ENCODE peak calls at places on chromosomes 3 and 15, in eight cellular contexts. G is AG04450, Z is GM12878, L is dorsolateral prefrontal cortex, I is lower lobe of right lung, X is lung, O is coronary artery, R is thoracic aorta. M is an unnamed sample.

GRCh38 chr3:149277338-149277813 is 55.7 kb upstream of the CP start:
- DNase-seq in G (peak), O (no peak), L (no peak), I (no peak), Z (peak), X (no peak), R (no peak), M (peak)

GRCh38 chr15:101463265-101463664 is 26.2 kb downstream of the PCSK6 start:
- DNase-seq in L (no peak), Z (no peak), R (no peak), I (no peak), X (no peak), G (no peak), O (peak), M (no peak)

GRCh38 chr3:120460217-120460616 is 9.4 kb upstream of the FSTL1 start:
- DNase-seq in X (no peak), L (no peak), R (no peak), Z (no peak), I (no peak), G (no peak), O (no peak), M (no peak)

GRCh38 chr15:23648920-23649515 is 1.4 kb upstream of the MAGEL2 start:
- DNase-seq in X (no peak), G (no peak), R (no peak), Z (no peak), O (no peak), L (no peak), I (peak), M (no peak)

GRCh38 chr3:126355251-126355650 is 2.0 kb downstream of the KLF15 start:
- DNase-seq in Z (no peak), I (peak), R (no peak), L (no peak), O (no peak), X (no peak), G (no peak), M (no peak)

GRCh38 chr3:148882288-148882687 is 17.2 kb downstream of the CPA3 start:
- DNase-seq in L (no peak), R (no peak), O (no peak), G (no peak), I (no peak), Z (no peak), X (no peak), M (no peak)

GRCh38 chr3:8610961-8611360 is 33.6 kb downstream of the SSUH2 start:
- DNase-seq in G (no peak), O (peak), R (no peak), L (no peak), Z (no peak), I (no peak), X (no peak), M (no peak)

GRCh38 chr3:63295356-63295755 is 17.2 kb downstream of the SYNPR start:
- DNase-seq in O (no peak), Z (no peak), R (no peak), G (no peak), L (no peak), X (no peak), I (no peak), M (no peak)

GRCh38 chr3:111547645-111548044 is 5.6 kb downstream of the CD96 start:
- DNase-seq in X (no peak), Z (peak), R (no peak), I (no peak), G (no peak), O (no peak), L (no peak), M (no peak)

GRCh38 chr3:16665282-16665741 is 60.1 kb upstream of the DAZL start:
- DNase-seq in G (no peak), Z (no peak), O (no peak), I (no peak), X (no peak), L (no peak), R (no peak), M (no peak)

GRCh38 chr15:96992817-96993216 is 662.3 kb downstream of the NR2F2 start:
- DNase-seq in X (no peak), I (no peak), Z (no peak), O (no peak), G (no peak), L (no peak), R (no peak), M (no peak)

GRCh38 chr3:31343075-31343474 is 189.7 kb upstream of the STT3B start:
- DNase-seq in Z (no peak), L (no peak), X (no peak), G (no peak), O (no peak), R (no peak), I (no peak), M (no peak)

GRCh38 chr15:26711445-26711844 is 61.4 kb downstream of the GABRB3 start:
- DNase-seq in X (no peak), O (no peak), L (no peak), R (no peak), I (no peak), G (no peak), Z (no peak), M (no peak)

GRCh38 chr15:74529911-74530310 is 11.1 kb upstream of the ARID3B start:
- DNase-seq in G (peak), Z (no peak), X (no peak), R (no peak), I (no peak), O (no peak), L (no peak), M (no peak)

GRCh38 chr15:67915374-67916050 is 75.7 kb upstream of the RNU6-1 start:
- DNase-seq in Z (no peak), X (peak), G (no peak), R (peak), L (peak), I (peak), O (peak), M (no peak)

GRCh38 chr15:91224750-91225380 is 124.8 kb downstream of the SV2B start:
- DNase-seq in R (no peak), I (no peak), G (no peak), L (no peak), Z (peak), O (no peak), X (no peak), M (no peak)

GRCh38 chr3:13046569-13047279 is 26.5 kb downstream of the IQSEC1 start:
- DNase-seq in L (no peak), G (no peak), I (peak), X (no peak), Z (no peak), O (no peak), R (no peak), M (no peak)

GRCh38 chr3:160686955-160687535 is 10.1 kb downstream of the ARL14 start:
- DNase-seq in R (no peak), O (no peak), Z (no peak), I (no peak), X (no peak), G (no peak), L (no peak), M (no peak)

GRCh38 chr15:70259030-70259424 is 161.3 kb upstream of the TLE3 start:
- DNase-seq in O (no peak), G (peak), X (peak), R (no peak), L (peak), I (peak), Z (no peak), M (no peak)

GRCh38 chr3:108602935-108603294 is 13.4 kb downstream of the DZIP3 start:
- DNase-seq in L (no peak), R (no peak), G (no peak), I (no peak), O (no peak), X (no peak), Z (no peak), M (no peak)

GRCh38 chr3:138845071-138845685 is 10.4 kb upstream of the PIK3CB start:
- DNase-seq in L (no peak), R (no peak), Z (no peak), O (no peak), I (no peak), G (no peak), X (no peak), M (no peak)

GRCh38 chr15:51917493-51917892 is 54.1 kb downstream of the LEO1 start:
- DNase-seq in G (no peak), O (no peak), L (no peak), I (peak), Z (no peak), R (no peak), X (peak), M (peak)

GRCh38 chr3:100703865-100704264 is 5.4 kb upstream of the TFG start:
- DNase-seq in R (no peak), L (no peak), I (no peak), X (no peak), O (no peak), G (no peak), Z (no peak), M (no peak)

GRCh38 chr15:96330450-96331140 is at the start of gene NR2F2:
- DNase-seq in O (peak), L (peak), I (peak), X (peak), G (peak), R (peak), Z (peak), M (peak)

GRCh38 chr3:54307616-54308180 is 185.3 kb downstream of the CACNA2D3 start:
- DNase-seq in G (no peak), L (no peak), O (no peak), I (no peak), X (no peak), R (no peak), Z (no peak), M (no peak)

GRCh38 chr15:93246266-93247242 is 157.5 kb upstream of the RGMA start:
- DNase-seq in R (no peak), O (no peak), Z (no peak), X (no peak), L (no peak), I (no peak), G (no peak), M (no peak)

GRCh38 chr15:88029696-88030095 is 226.8 kb downstream of the NTRK3 start:
- DNase-seq in X (no peak), G (no peak), Z (no peak), L (no peak), O (no peak), R (no peak), I (no peak), M (no peak)

GRCh38 chr15:91153954-91154353 is 53.9 kb downstream of the SV2B start:
- DNase-seq in I (no peak), L (no peak), X (no peak), Z (no peak), O (no peak), R (no peak), G (no peak), M (no peak)

GRCh38 chr3:173403376-173403775 is 5.8 kb downstream of the NLGN1 start:
- DNase-seq in I (no peak), O (no peak), X (no peak), L (no peak), R (no peak), Z (no peak), G (no peak), M (no peak)

GRCh38 chr15:92914103-92914499 is 14.0 kb downstream of the CHD2 start:
- DNase-seq in I (no peak), O (no peak), G (no peak), Z (no peak), X (no peak), R (no peak), L (no peak), M (no peak)

GRCh38 chr3:138492980-138493675 is 58.7 kb downstream of the ESYT3 start:
- DNase-seq in X (no peak), G (no peak), L (no peak), O (no peak), R (no peak), I (no peak), Z (no peak), M (no peak)

DNA sequence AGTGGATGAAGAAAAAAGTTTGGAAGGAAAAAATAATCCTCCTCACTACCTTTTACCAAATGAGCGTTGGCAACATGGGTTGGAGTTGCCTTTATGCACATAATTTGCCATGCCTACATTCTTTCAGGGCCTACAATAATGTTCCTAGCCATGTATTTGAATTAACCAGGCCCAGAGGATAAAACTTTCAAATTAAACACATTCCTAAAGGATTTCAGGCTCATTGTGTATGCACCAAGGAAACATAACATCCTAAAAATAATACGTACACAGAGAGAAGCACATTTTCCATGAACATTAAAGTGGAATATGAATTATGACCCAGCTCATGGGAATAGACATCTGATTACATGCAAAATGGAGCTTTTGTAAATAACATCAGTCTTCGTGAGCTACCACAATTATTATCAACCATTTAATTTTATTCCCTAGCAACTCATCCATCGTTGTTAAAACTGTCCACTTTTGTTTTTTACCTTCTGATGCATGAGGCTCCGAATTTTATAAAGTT is 203.3 kb downstream of the RORA start:
- DNase-seq in R (no peak), X (no peak), G (no peak), I (no peak), O (no peak), L (no peak), Z (no peak), M (no peak)
- H3K27ac ChIP-seq in R (no peak), X (no peak), G (no peak), I (no peak), O (no peak), L (no peak), Z (no peak), M (no peak)

GRCh38 chr3:40997711-40998519 is 201.4 kb upstream of the CTNNB1 start:
- DNase-seq in R (no peak), I (no peak), G (no peak), Z (no peak), L (no peak), X (no peak), O (no peak), M (no peak)
- H3K27ac ChIP-seq in R (no peak), I (no peak), G (no peak), Z (no peak), L (no peak), X (no peak), O (no peak), M (no peak)

GRCh38 chr3:133854971-133855370 is 40.7 kb downstream of the RAB6B start:
- DNase-seq in I (no peak), Z (no peak), R (no peak), G (no peak), X (no peak), O (no peak), L (peak), M (no peak)
- H3K27ac ChIP-seq in I (no peak), Z (no peak), R (no peak), G (no peak), X (no peak), O (no peak), L (no peak), M (no peak)

GRCh38 chr3:58784425-58784824 is 117.9 kb upstream of the FAM3D start:
- DNase-seq in G (no peak), L (no peak), R (no peak), Z (no peak), I (no peak), O (no peak), X (no peak), M (no peak)
- H3K27ac ChIP-seq in G (no peak), L (no peak), R (no peak), Z (no peak), I (no peak), O (no peak), X (no peak), M (no peak)

DNA sequence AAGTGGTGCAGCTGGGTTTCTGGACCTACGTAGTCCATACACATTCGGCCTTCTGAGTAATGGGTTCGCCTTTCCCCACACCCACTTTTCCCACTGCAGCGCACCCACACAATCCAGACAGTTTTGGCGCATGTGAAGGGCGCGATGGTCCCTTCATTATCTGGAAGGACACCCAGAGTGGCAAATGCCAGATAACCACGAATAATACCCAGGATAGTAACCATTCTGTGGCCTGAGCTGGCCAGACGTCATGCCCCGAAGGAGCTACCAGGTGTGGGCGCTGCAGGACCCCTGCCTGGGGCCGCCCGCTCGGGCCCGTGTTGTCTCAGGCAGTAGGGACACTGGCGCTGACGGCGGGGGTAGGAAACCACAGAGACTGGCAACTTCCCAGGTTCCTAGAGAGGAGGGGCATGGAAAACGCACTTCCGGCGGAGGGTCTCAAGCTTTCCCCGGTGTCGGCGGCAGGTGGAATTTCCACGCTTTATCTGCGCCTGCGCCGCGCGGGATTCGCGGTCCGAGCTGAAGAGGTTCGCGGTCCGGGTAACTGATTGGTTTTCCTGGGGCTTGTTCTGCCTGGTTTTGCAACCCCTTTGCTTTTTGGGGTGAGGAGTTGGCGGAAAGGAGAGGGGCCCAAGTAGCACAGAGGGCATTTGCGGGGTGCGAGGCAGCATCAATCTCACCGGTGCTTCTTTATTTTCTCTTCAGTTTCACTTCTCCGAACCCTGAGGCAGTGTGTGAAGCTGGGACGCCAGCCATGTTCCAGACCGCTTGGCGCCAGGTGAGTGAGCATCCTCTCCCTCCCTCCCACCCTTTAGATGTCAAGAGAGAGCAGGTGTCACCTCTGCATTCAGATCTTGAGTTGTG is at the start of gene ZNF620:
- DNase-seq in X (peak), R (peak), I (peak), O (peak), G (no peak), L (peak), Z (no peak), M (no peak)
- H3K27ac ChIP-seq in X (peak), R (peak), I (peak), O (peak), G (peak), L (peak), Z (peak), M (peak)

DNA sequence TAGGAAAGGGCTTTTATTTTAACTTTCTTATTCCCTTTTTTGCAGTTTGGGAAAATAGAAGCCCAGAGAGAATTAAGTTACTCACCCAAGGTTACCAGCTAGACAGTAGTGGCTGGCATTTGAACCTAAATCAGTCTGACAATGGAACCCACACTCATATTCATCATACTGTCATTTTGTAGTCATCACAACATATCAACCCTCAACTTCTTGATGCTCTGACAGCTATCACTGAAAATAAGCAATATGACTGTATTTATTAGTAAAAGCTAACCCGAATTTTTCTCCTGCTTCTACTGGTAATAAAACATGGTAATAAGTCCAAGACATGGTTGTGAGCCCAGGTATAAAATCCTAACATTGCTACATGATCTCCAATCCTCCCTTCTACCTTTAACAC is 585.8 kb upstream of the UBE2E2 start:
- DNase-seq in O (no peak), G (no peak), Z (no peak), L (no peak), X (no peak), R (no peak), I (no peak), M (no peak)
- H3K27ac ChIP-seq in O (no peak), G (no peak), Z (no peak), L (no peak), X (no peak), R (no peak), I (no peak), M (no peak)

GRCh38 chr3:24177201-24177600 is 232.1 kb downstream of the NR1D2 start:
- DNase-seq in I (no peak), L (no peak), G (no peak), Z (no peak), R (no peak), O (no peak), X (no peak), M (no peak)
- H3K27ac ChIP-seq in I (no peak), L (no peak), G (no peak), Z (no peak), R (peak), O (peak), X (no peak), M (no peak)

GRCh38 chr3:154120903-154121235 is 321 bp upstream of the ARHGEF26 start:
- DNase-seq in X (no peak), G (no peak), L (no peak), Z (no peak), I (no peak), O (no peak), R (no peak), M (no peak)

GRCh38 chr3:154121236-154122095 is at the start of gene ARHGEF26:
- DNase-seq in I (peak), X (peak), L (peak), R (peak), O (peak), Z (no peak), G (peak), M (no peak)

GRCh38 chr3:154122096-154122911 is 1.1 kb downstream of the ARHGEF26 start:
- DNase-seq in G (no peak), R (no peak), Z (no peak), I (peak), X (no peak), O (no peak), L (no peak), M (no peak)

GRCh38 chr3:154125378-154126030 is 4.3 kb downstream of the ARHGEF26 start:
- DNase-seq in L (no peak), R (no peak), Z (no peak), G (no peak), I (no peak), X (no peak), O (no peak), M (no peak)

GRCh38 chr3:154122912-154123559 is 1.8 kb downstream of the ARHGEF26 start:
- DNase-seq in O (no peak), L (no peak), X (no peak), G (no peak), I (no peak), R (no peak), Z (no peak), M (no peak)
- H3K27ac ChIP-seq in O (peak), L (no peak), X (peak), G (no peak), I (peak), R (peak), Z (no peak), M (no peak)